ENCODE peak calls at places on chromosomes 12 and 14, in five cellular contexts. S is neural crest cell, L is omental fat pad, Q is HCT116, Z is GM10248. F is an unnamed sample.

GRCh38 chr12:48771588-48772112 is 17.2 kb downstream of the ADCY6 start:
- DNase-seq in Z (no peak), Q (no peak), S (no peak), L (no peak), F (no peak)

GRCh38 chr12:49741882-49742620 is 694 bp downstream of the TMBIM6 start:
- DNase-seq in Z (peak; percentile 81), S (peak; percentile 72), L (peak; percentile 78), Q (peak; percentile 59), F (peak; percentile 70)

GRCh38 chr14:91290986-91291385 is 46.5 kb upstream of the GPR68 start:
- DNase-seq in S (no peak), Q (no peak), Z (no peak), L (no peak), F (no peak)

GRCh38 chr12:4107436-4107878 is 166.1 kb upstream of the CCND2 start:
- DNase-seq in Z (peak; percentile 84), S (no peak), L (no peak), Q (peak; percentile 26), F (peak; percentile 79)

GRCh38 chr12:113120670-113121370 is 14.7 kb downstream of the RASAL1 start:
- DNase-seq in Q (no peak), Z (no peak), S (no peak), L (no peak), F (no peak)

GRCh38 chr14:61213116-61213720 is 67.9 kb downstream of the TMEM30B start:
- DNase-seq in Z (no peak), L (no peak), Q (no peak), S (no peak), F (no peak)

GRCh38 chr12:56374726-56375597 is 12.3 kb upstream of the APOF start:
- DNase-seq in S (no peak), L (no peak), Q (no peak), Z (no peak), F (no peak)

GRCh38 chr12:1590083-1590979 is 4.0 kb downstream of the FBXL14 start:
- DNase-seq in Z (no peak), S (peak; percentile 57), L (no peak), Q (no peak), F (no peak)

GRCh38 chr12:56267443-56268071 is 815 bp downstream of the COQ10A start:
- DNase-seq in Z (no peak), Q (no peak), S (no peak), L (no peak), F (no peak)

GRCh38 chr14:62017651-62018230 is 255.5 kb downstream of the SNAPC1 start:
- DNase-seq in S (no peak), Q (no peak), Z (no peak), L (no peak), F (no peak)

GRCh38 chr12:32482226-32482625 is 82.9 kb downstream of the FGD4 start:
- DNase-seq in Q (no peak), S (no peak), L (no peak), Z (peak; percentile 31), F (peak; percentile 37)

GRCh38 chr14:74514471-74514932 is 20.9 kb downstream of the ISCA2 start:
- DNase-seq in Z (no peak), L (no peak), Q (no peak), S (no peak), F (peak; percentile 28)

GRCh38 chr12:95882080-95882479 is 23.3 kb downstream of the SNRPF start:
- DNase-seq in L (no peak), S (no peak), Z (no peak), Q (no peak), F (no peak)

GRCh38 chr14:87014854-87015253 is 978.1 kb downstream of the GALC start:
- DNase-seq in Z (no peak), Q (no peak), L (no peak), S (no peak), F (no peak)
- TF ChIP-seq CTCF in Z (no peak), Q (no peak), L (no peak), S (peak; percentile 23), F (no peak)

GRCh38 chr14:83988274-83988673 is 1541.7 kb upstream of the FLRT2 start:
- DNase-seq in S (no peak), Q (no peak), Z (no peak), L (no peak), F (no peak)
- TF ChIP-seq CTCF in S (no peak), Q (no peak), Z (no peak), L (no peak), F (no peak)

GRCh38 chr14:93788557-93789365 is 476 bp upstream of the PRIMA1 start:
- DNase-seq in S (peak; percentile 31), Q (no peak), Z (no peak), L (no peak), F (no peak)
- TF ChIP-seq CTCF in S (peak; percentile 38), Q (peak; percentile 43), Z (no peak), L (no peak), F (no peak)

GRCh38 chr14:52146504-52146903 is 77.6 kb upstream of the NID2 start:
- DNase-seq in L (no peak), S (no peak), Q (no peak), Z (no peak), F (no peak)
- TF ChIP-seq CTCF in L (no peak), S (no peak), Q (no peak), Z (no peak), F (no peak)

DNA sequence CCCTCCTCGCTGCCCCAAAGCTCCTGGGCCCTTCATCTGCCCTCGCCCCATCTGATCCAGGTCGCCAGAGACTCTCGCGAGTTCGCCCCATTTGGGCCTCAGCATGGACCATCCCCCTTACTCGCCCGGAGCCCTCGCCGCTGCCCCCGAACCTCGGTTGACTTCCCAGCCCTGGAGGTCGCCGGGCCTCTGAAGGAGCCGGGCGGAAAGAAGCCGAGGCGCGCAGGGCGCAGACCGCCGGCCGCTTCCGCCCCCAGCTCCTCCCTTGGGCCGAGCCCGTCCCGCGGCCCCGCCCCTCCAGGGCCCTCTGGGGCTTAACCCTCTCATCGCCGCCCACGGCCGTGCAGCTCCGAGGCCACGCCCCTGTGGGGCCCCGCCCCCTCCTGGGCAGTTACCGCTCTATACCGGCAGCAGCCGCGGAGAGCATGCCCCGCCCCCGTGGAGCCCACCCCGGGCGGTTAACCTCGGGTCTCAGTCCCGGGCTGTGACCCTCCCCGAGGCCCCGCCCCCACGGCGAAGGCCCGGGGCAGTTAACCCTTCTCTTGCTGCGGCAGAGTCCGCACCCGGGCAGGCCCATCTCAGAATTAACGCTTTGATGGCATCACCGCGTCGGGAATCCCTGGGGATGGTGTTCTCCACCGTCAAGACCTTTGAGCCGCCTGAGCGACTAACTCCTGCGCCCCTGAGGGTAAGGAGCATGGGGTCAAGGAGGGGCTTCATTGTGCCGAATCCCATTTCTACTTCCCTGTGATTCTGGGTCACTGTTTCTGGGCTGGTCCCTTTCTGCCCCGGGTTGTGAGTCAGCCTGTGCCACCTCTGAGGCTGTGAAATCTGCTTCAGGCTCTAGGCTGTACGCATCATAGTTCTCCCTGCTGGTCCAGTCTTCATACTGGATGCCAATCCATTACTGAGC is at the start of gene SPSB2:
- DNase-seq in Z (peak; percentile 98), Q (peak; percentile 89), L (peak; percentile 90), S (peak; percentile 100), F (peak; percentile 98)
- TF ChIP-seq CTCF in Z (no peak), Q (no peak), L (no peak), S (no peak), F (no peak)

GRCh38 chr14:53144244-53144643 is 8.9 kb downstream of the DDHD1 start:
- DNase-seq in L (no peak), Z (peak; percentile 32), S (no peak), Q (no peak), F (peak; percentile 36)
- TF ChIP-seq CTCF in L (no peak), Z (no peak), S (no peak), Q (no peak), F (no peak)